ENCODE peak calls at places on chromosomes 5 and 9, in eight cellular contexts. Y, I, M, R, N, Q, V and P are unnamed samples.

GRCh38 chr5:134022333-134022732 is 17.6 kb upstream of the VDAC1 start:
- DNase-seq in Q (no peak), R (no peak), Y (no peak), M (no peak), I (no peak), V (no peak), N (no peak), P (no peak)

GRCh38 chr9:37876376-37876775 is 27.6 kb downstream of the SLC25A51 start:
- DNase-seq in V (no peak), Q (no peak), N (no peak), Y (no peak), M (no peak), I (no peak), R (peak), P (no peak)

GRCh38 chr9:110123364-110124095 is 84.4 kb downstream of the C9orf152 start:
- DNase-seq in M (no peak), Y (no peak), I (no peak), V (peak), N (no peak), Q (no peak), R (peak), P (no peak)

GRCh38 chr5:149063017-149063687 is at the start of gene SH3TC2:
- DNase-seq in I (peak), M (no peak), Y (no peak), R (peak), Q (no peak), V (no peak), N (no peak), P (peak)

GRCh38 chr9:32378993-32379729 is 5.3 kb upstream of the ACO1 start:
- DNase-seq in V (peak), R (peak), M (no peak), I (no peak), N (peak), Q (peak), Y (no peak), P (peak)

GRCh38 chr9:18824095-18824666 is 208.8 kb downstream of the SAXO1 start:
- DNase-seq in Q (no peak), M (no peak), I (no peak), Y (no peak), R (peak), N (no peak), V (no peak), P (no peak)

GRCh38 chr5:9456435-9457042 is 89.3 kb downstream of the SEMA5A start:
- DNase-seq in M (no peak), V (peak), R (peak), N (no peak), Y (no peak), I (no peak), Q (no peak), P (no peak)

GRCh38 chr5:73623060-73623459 is 2.9 kb upstream of the ARHGEF28 start:
- DNase-seq in Q (no peak), M (no peak), V (no peak), N (no peak), R (no peak), Y (no peak), I (no peak), P (no peak)

GRCh38 chr5:175657593-175658271 is at the start of gene HRH2:
- DNase-seq in Y (no peak), R (no peak), N (no peak), V (no peak), I (no peak), Q (peak), M (no peak), P (peak)

GRCh38 chr5:42994285-42995151 is 45.6 kb downstream of the ANXA2R start:
- DNase-seq in Y (peak), N (no peak), V (peak), Q (no peak), I (peak), R (peak), M (peak), P (peak)